ENCODE peak calls at places on chromosomes 6 and 20, in eight cellular contexts. R is RWPE2; H is HTR-8/SVneo; I is activated CD4-positive, alpha-beta T cell treated with anti-CD3 and anti-CD28 coated beads, Interleukin-2, amount 10 ng/mL, durations not matched to agents 7 days and 5 days; O is iris pigment epithelial cell; P is ACHN; T is GM03348; N is stimulated activated CD4-positive, alpha-beta T cell treated with anti-CD3 and anti-CD28 coated beads, Interleukin-1b, Interleukin-23, amount 100 ng/mL, for 1 hour. Y is an unnamed sample.

GRCh38 chr6:115796061-115796460 is 264.6 kb downstream of the FRK start:
- DNase-seq in R (no peak), H (no peak), I (no peak), P (no peak), N (no peak), T (no peak), O (no peak), Y (no peak)

GRCh38 chr20:39057911-39058310 is 95.8 kb downstream of the DHX35 start:
- DNase-seq in I (no peak), N (no peak), P (no peak), H (no peak), R (no peak), O (no peak), T (no peak), Y (no peak)

GRCh38 chr6:33610779-33611421 is 10.2 kb upstream of the ITPR3 start:
- DNase-seq in N (no peak), H (no peak), R (no peak), I (no peak), O (no peak), P (no peak), T (no peak), Y (peak; percentile 66)

GRCh38 chr6:27829453-27830211 is 82.6 kb downstream of the OR2B2 start:
- DNase-seq in N (no peak), R (no peak), O (peak; percentile 15), P (no peak), H (no peak), T (no peak), I (no peak), Y (no peak)

GRCh38 chr20:9626357-9626756 is 112.0 kb downstream of the LAMP5 start:
- DNase-seq in R (no peak), O (no peak), I (no peak), P (no peak), N (no peak), T (no peak), H (no peak), Y (no peak)

GRCh38 chr6:38510205-38510604 is 129.5 kb downstream of the BTBD9 start:
- DNase-seq in N (no peak), O (peak; percentile 83), H (no peak), T (no peak), P (no peak), R (no peak), I (no peak), Y (no peak)

GRCh38 chr6:111703723-111704122 is 98.0 kb upstream of the TRAF3IP2 start:
- DNase-seq in N (no peak), O (no peak), H (no peak), I (no peak), T (no peak), R (no peak), P (no peak), Y (no peak)

GRCh38 chr20:5364136-5364821 is 47.5 kb upstream of the PROKR2 start:
- DNase-seq in H (no peak), P (peak; percentile 28), T (no peak), O (peak; percentile 10), I (no peak), R (no peak), N (no peak), Y (no peak)

GRCh38 chr6:170295519-170296422 is 4.9 kb upstream of the DLL1 start:
- DNase-seq in I (no peak), O (no peak), N (no peak), T (peak; percentile 52), P (no peak), H (no peak), R (no peak), Y (peak; percentile 82)

Y was measured in kidney.